ENCODE peak calls at places on chromosome 18, in ten cellular contexts. Y is breast epithelium, R is tibial nerve, P is NT2/D1, J is RWPE2, A is GM23248, Q is tibial artery, T is upper lobe of right lung, H is ovary, V is gastrocnemius medialis. I is an unnamed sample. For H3K4me1 and H3K9me3, the result is how much of the 10 kb centered on the place peaks cover.

GRCh38 chr18:46849007-46849406 is 68.3 kb downstream of the PIAS2 start:
- DNase-seq in V (no peak), J (no peak), Y (no peak), A (no peak), P (no peak), Q (no peak), H (no peak), R (no peak), T (no peak), I (no peak)

GRCh38 chr18:52319423-52319822 is 20.6 kb upstream of the DCC start:
- DNase-seq in A (peak), Q (no peak), V (no peak), H (no peak), T (no peak), P (no peak), J (no peak), R (no peak), Y (no peak), I (no peak)

GRCh38 chr18:22345733-22346132 is 72.0 kb downstream of the CTAGE1 start:
- DNase-seq in H (peak), Q (no peak), J (no peak), R (no peak), P (no peak), Y (no peak), T (no peak), A (peak), V (no peak), I (no peak)

GRCh38 chr18:12686100-12686499 is 16.4 kb downstream of the CEP76 start:
- DNase-seq in Q (no peak), T (no peak), V (no peak), J (no peak), Y (no peak), R (no peak), A (peak), P (no peak), H (no peak), I (no peak)

GRCh38 chr18:4599312-4599711 is 144.2 kb upstream of the DLGAP1 start:
- DNase-seq in P (no peak), J (no peak), V (no peak), Y (no peak), T (no peak), H (no peak), A (no peak), R (no peak), Q (no peak), I (no peak)

GRCh38 chr18:376307-376706 is 108.5 kb upstream of the THOC1 start:
- DNase-seq in T (no peak), V (peak), Y (no peak), Q (peak), J (no peak), P (no peak), A (no peak), H (no peak), R (peak), I (no peak)

GRCh38 chr18:77397056-77397455 is 147.4 kb downstream of the GALR1 start:
- DNase-seq in J (no peak), A (no peak), Q (no peak), P (no peak), R (no peak), V (no peak), T (no peak), H (no peak), Y (no peak), I (no peak)

GRCh38 chr18:21321711-21322110 is 79.7 kb downstream of the GREB1L start:
- DNase-seq in V (no peak), H (no peak), Q (no peak), T (no peak), A (peak), J (no peak), P (no peak), R (no peak), Y (no peak), I (no peak)

GRCh38 chr18:78783564-78783960 is 196.1 kb upstream of the SALL3 start:
- DNase-seq in J (no peak), A (no peak), T (no peak), Y (no peak), V (no peak), H (no peak), R (no peak), P (no peak), Q (no peak), I (no peak)

GRCh38 chr18:55488473-55488872 is 99.5 kb downstream of the TCF4 start:
- DNase-seq in A (no peak), P (peak), Y (no peak), T (no peak), H (no peak), V (no peak), J (no peak), Q (no peak), R (no peak), I (no peak)

GRCh38 chr18:37714621-37715020 is 149.0 kb upstream of the CELF4 start:
- DNase-seq in V (no peak), T (no peak), P (no peak), A (no peak), Y (no peak), R (no peak), Q (no peak), H (no peak), J (no peak), I (no peak)

GRCh38 chr18:79581406-79581805 is 98.2 kb upstream of the CTDP1 start:
- DNase-seq in A (no peak), Y (peak), P (no peak), V (no peak), J (peak), R (no peak), Q (no peak), H (peak), T (peak), I (no peak)

GRCh38 chr18:44988821-44989587 is 308.3 kb downstream of the SETBP1 start:
- DNase-seq in T (no peak), Y (no peak), H (no peak), P (no peak), A (no peak), V (no peak), R (no peak), J (no peak), Q (no peak), I (no peak)

GRCh38 chr18:23526516-23527063 is 23.3 kb downstream of the RMC1 start:
- DNase-seq in R (no peak), P (no peak), V (no peak), H (no peak), A (no peak), Q (no peak), J (no peak), Y (no peak), T (no peak), I (no peak)
- H3K4me1 ChIP-seq in R (under half), P (under half), V (under half), H (under half), A (under half), Q (under half), J (under half), Y (under half), T (under half), I (under half)

GRCh38 chr18:49846718-49847470 is 33.6 kb upstream of the ACAA2 start:
- DNase-seq in R (no peak), A (no peak), V (no peak), H (no peak), P (no peak), Q (no peak), J (no peak), T (no peak), Y (no peak), I (no peak)

GRCh38 chr18:49845629-49846252 is 32.4 kb upstream of the ACAA2 start:
- DNase-seq in P (no peak), J (no peak), T (no peak), H (no peak), A (peak), Y (no peak), V (no peak), R (peak), Q (no peak), I (no peak)

GRCh38 chr18:49848115-49848514 is 34.8 kb upstream of the ACAA2 start:
- DNase-seq in V (no peak), P (no peak), T (no peak), Q (no peak), R (peak), A (no peak), J (no peak), H (no peak), Y (no peak), I (no peak)

GRCh38 chr18:49846263-49846662 is 32.9 kb upstream of the ACAA2 start:
- DNase-seq in T (no peak), J (no peak), Q (no peak), A (peak), V (no peak), H (no peak), R (peak), P (no peak), Y (no peak), I (no peak)

DNA sequence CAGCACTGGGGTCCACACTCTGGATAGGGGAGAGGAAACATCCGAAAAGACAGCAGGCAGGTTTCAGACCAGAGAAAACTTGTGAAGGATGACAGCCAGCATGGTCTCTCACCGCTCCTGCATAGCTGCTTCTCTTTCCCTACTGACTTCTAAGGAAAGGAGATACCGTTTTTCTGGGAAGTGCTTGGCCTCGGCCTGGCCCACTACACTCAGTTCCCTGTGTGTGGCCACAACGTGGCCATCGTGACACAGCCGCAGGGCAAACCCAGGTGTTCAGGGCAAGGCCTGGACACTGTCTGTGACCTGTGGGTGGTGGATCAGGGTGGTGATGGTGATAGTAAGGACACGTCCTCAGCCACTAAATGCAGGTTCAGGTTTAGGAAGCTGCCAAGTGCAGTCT is 34.2 kb upstream of the ACAA2 start:
- DNase-seq in J (no peak), P (no peak), A (no peak), H (no peak), Q (no peak), V (no peak), T (no peak), R (no peak), Y (no peak), I (no peak)
- H3K9me3 ChIP-seq in J (under half), P (under half), A (under half), H (under half), Q (under half), V (under half), T (under half), R (under half), Y (under half), I (under half)

DNA sequence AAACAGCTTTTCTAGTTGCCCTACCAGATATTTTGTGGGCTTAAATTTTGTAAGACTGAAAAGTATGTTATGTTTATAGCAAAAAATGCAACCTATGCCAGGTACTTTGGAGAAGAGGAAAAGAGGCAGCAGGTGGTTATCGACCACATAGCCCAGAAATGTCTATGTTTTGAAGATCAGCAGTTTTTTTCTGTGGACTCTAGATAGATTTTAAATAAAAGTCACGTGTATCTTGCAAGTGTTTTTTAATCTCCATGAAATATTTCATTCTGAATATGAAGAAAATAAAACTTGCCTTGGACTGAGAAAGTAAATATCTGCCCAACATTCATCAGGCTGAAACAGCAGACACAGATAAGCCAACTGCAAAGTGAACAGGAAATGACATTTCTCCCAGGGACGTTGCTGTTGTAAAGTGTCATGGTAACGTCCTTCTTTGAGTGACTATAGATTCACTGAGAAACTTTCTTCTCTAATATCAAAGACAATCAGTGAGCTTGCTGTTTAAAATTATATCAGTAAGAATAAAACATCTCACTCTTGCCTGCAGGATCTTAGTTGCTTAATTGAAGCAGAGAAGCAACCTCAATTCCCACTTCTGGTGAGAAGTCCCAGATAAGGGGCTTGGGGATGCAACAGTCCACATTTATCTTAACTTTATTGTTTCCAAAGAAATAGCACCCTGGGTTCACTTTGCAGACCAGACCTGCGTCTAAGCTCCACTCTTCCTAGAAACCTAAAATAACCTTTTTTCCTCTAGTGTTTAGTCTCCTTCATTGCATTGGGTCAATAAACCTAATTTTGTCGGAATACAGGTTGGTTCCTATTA is 6.3 kb downstream of the MYOM1 start:
- DNase-seq in V (no peak), Q (no peak), P (no peak), H (no peak), J (no peak), A (no peak), T (no peak), R (no peak), Y (no peak), I (no peak)
- H3K4me1 ChIP-seq in V (half or more), Q (under half), P (under half), H (under half), J (under half), A (under half), T (under half), R (under half), Y (under half), I (under half)

DNA sequence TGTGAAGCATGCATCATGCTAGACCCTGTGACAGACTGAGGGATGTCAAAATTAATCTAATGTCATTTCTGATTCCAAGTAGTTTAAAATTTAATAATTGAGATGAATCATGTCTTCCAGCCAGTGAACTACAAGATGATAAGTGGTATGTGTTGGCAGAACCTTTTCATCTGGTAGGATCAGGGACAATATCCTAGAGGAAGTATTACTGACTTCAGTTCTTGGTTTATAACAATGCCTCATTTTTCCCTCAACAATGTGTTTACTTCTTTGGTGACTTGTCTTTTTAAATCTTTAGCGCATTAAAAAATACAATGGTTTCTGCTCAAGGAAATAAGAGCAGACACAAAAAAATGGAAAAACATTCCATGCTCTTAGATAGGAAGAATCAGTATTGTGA is 69.4 kb downstream of the ARHGAP28 start:
- DNase-seq in A (no peak), Y (no peak), R (no peak), V (no peak), J (no peak), T (no peak), H (no peak), Q (no peak), P (no peak), I (no peak)
- H3K9me3 ChIP-seq in A (under half), Y (under half), R (under half), V (under half), J (under half), T (under half), H (under half), Q (under half), P (under half), I (under half)

I was measured in esophagus squamous epithelium.